ENCODE peak calls at places on chromosomes 6 and 20, in ten cellular contexts. B is COLO829; H is NAMALWA; Y is occipital lobe; S is endothelial cell; O is NCI-H69; N is stimulated activated CD8-positive, alpha-beta memory T cell treated with anti-CD3 and anti-CD28 coated beads, Interleukin-2, amount 100 ng/mL, for 1 hour; W is WTC11; I is hepatocyte; F is omental fat pad. C is an unnamed sample.

GRCh38 chr6:144758602-144759001 is 473.5 kb downstream of the UTRN start:
- DNase-seq in B (no peak), H (no peak), Y (no peak), S (no peak), O (peak; percentile 82), N (no peak), W (no peak), I (no peak), F (no peak), C (no peak)

GRCh38 chr6:13406781-13407180 is 78.4 kb upstream of the TBC1D7 start:
- DNase-seq in B (peak; percentile 30), H (no peak), Y (peak; percentile 33), S (no peak), O (peak; percentile 22), N (no peak), W (no peak), I (no peak), F (no peak), C (peak; percentile 29)

GRCh38 chr6:154995241-154996162 is at the start of gene TIAM2:
- DNase-seq in B (no peak), H (no peak), Y (no peak), S (peak; percentile 45), O (peak; percentile 51), N (no peak), W (peak; percentile 63), I (peak; percentile 68), F (no peak), C (peak; percentile 28)

GRCh38 chr6:63553208-63553607 is 19.1 kb upstream of the LOC128125822 start:
- DNase-seq in B (no peak), H (no peak), Y (no peak), S (no peak), O (no peak), N (no peak), W (no peak), I (no peak), F (no peak), C (no peak)

GRCh38 chr20:46151936-46152335 is 33.8 kb downstream of the CD40 start:
- DNase-seq in B (no peak), H (peak; percentile 50), Y (no peak), S (peak; percentile 48), O (no peak), N (no peak), W (peak; percentile 77), I (no peak), F (no peak), C (peak; percentile 36)

GRCh38 chr20:10067305-10067704 is 32.5 kb downstream of the ANKEF1 start:
- DNase-seq in B (no peak), H (no peak), Y (no peak), S (no peak), O (no peak), N (no peak), W (no peak), I (no peak), F (no peak), C (no peak)

GRCh38 chr6:14511192-14511591 is 393.6 kb downstream of the CD83 start:
- DNase-seq in B (no peak), H (no peak), Y (no peak), S (no peak), O (no peak), N (no peak), W (no peak), I (no peak), F (no peak), C (no peak)

GRCh38 chr20:52103469-52103910 is 88.1 kb downstream of the ZFP64 start:
- DNase-seq in B (no peak), H (no peak), Y (no peak), S (peak; percentile 22), O (no peak), N (no peak), W (peak; percentile 67), I (no peak), F (no peak), C (no peak)

GRCh38 chr6:136846046-136846445 is 23.7 kb downstream of the PEX7 start:
- DNase-seq in B (peak; percentile 59), H (peak; percentile 68), Y (no peak), S (peak; percentile 35), O (peak; percentile 79), N (no peak), W (peak; percentile 19), I (peak; percentile 66), F (no peak), C (peak; percentile 21)

GRCh38 chr6:30321692-30322388 is 4.9 kb upstream of the TRIM39 start:
- DNase-seq in B (no peak), H (no peak), Y (no peak), S (no peak), O (no peak), N (no peak), W (peak; percentile 21), I (no peak), F (no peak), C (no peak)

GRCh38 chr6:47525330-47526057 is 47.9 kb downstream of the CD2AP start:
- DNase-seq in B (no peak), H (no peak), Y (no peak), S (no peak), O (no peak), N (no peak), W (no peak), I (no peak), F (no peak), C (no peak)

GRCh38 chr6:144064831-144065668 is 30.3 kb downstream of the SF3B5 start:
- DNase-seq in B (no peak), H (peak; percentile 16), Y (no peak), S (no peak), O (peak; percentile 55), N (no peak), W (no peak), I (peak; percentile 7), F (no peak), C (no peak)

GRCh38 chr6:134519456-134519855 is 201.5 kb upstream of the SGK1 start:
- DNase-seq in B (no peak), H (peak; percentile 28), Y (no peak), S (no peak), O (no peak), N (no peak), W (no peak), I (no peak), F (no peak), C (no peak)

GRCh38 chr6:164247106-164247505 is 832.6 kb downstream of the QKI start:
- DNase-seq in B (peak; percentile 51), H (no peak), Y (peak; percentile 35), S (no peak), O (no peak), N (no peak), W (no peak), I (no peak), F (no peak), C (no peak)

GRCh38 chr6:7249946-7250643 is 62.9 kb downstream of the SSR1 start:
- DNase-seq in B (no peak), H (peak; percentile 45), Y (no peak), S (no peak), O (no peak), N (no peak), W (no peak), I (no peak), F (no peak), C (no peak)

GRCh38 chr6:21426841-21427490 is 166.6 kb upstream of the SOX4 start:
- DNase-seq in B (no peak), H (no peak), Y (no peak), S (no peak), O (no peak), N (no peak), W (no peak), I (no peak), F (no peak), C (no peak)

GRCh38 chr6:56764081-56764566 is 121.4 kb upstream of the DST start:
- DNase-seq in B (no peak), H (peak; percentile 47), Y (no peak), S (peak; percentile 21), O (peak; percentile 71), N (no peak), W (no peak), I (peak; percentile 45), F (no peak), C (peak; percentile 48)

GRCh38 chr20:50690979-50691584 is at the start of gene RIPOR3:
- DNase-seq in B (no peak), H (no peak), Y (no peak), S (peak; percentile 35), O (peak; percentile 23), N (no peak), W (peak; percentile 49), I (peak; percentile 19), F (no peak), C (no peak)

GRCh38 chr6:104014560-104014959 is 845.2 kb downstream of the HACE1 start:
- DNase-seq in B (no peak), H (no peak), Y (no peak), S (no peak), O (no peak), N (no peak), W (no peak), I (no peak), F (no peak), C (no peak)

GRCh38 chr20:36886859-36887778 is 11.2 kb downstream of the TLDC2 start:
- DNase-seq in B (peak; percentile 93), H (peak; percentile 87), Y (peak; percentile 73), S (peak; percentile 88), O (peak; percentile 76), N (peak; percentile 62), W (peak; percentile 96), I (peak; percentile 90), F (peak; percentile 77), C (peak; percentile 97)

GRCh38 chr6:147390909-147391536 is 117.5 kb upstream of the SAMD5 start:
- DNase-seq in B (peak; percentile 17), H (peak; percentile 45), Y (no peak), S (peak; percentile 28), O (peak; percentile 50), N (no peak), W (no peak), I (peak; percentile 43), F (no peak), C (no peak)

GRCh38 chr6:46606318-46606717 is 46.3 kb downstream of the CYP39A1 start:
- DNase-seq in B (peak; percentile 37), H (no peak), Y (no peak), S (no peak), O (peak; percentile 53), N (no peak), W (no peak), I (no peak), F (no peak), C (no peak)

GRCh38 chr20:43755851-43756250 is 29.0 kb upstream of the GTSF1L start:
- DNase-seq in B (no peak), H (no peak), Y (no peak), S (no peak), O (no peak), N (no peak), W (no peak), I (no peak), F (no peak), C (no peak)

GRCh38 chr6:150377211-150377781 is 8.5 kb downstream of the IYD start:
- DNase-seq in B (peak; percentile 75), H (no peak), Y (no peak), S (no peak), O (no peak), N (no peak), W (no peak), I (no peak), F (no peak), C (peak; percentile 31)

GRCh38 chr6:170554888-170555137 is 644 bp downstream of the TBP start:
- DNase-seq in B (no peak), H (no peak), Y (no peak), S (no peak), O (no peak), N (no peak), W (no peak), I (no peak), F (no peak), C (no peak)

GRCh38 chr6:13349811-13350506 is 21.6 kb upstream of the TBC1D7 start:
- DNase-seq in B (no peak), H (no peak), Y (no peak), S (no peak), O (no peak), N (no peak), W (no peak), I (no peak), F (no peak), C (no peak)

GRCh38 chr20:42179768-42180167 is 561.6 kb upstream of the CHD6 start:
- DNase-seq in B (no peak), H (no peak), Y (no peak), S (no peak), O (peak; percentile 1), N (no peak), W (peak; percentile 47), I (peak; percentile 59), F (no peak), C (no peak)

C was measured in Calu3.